ENCODE peak calls at places on chromosomes 6 and 20, in eight cellular contexts. G, A, D, S, X, I, W and Y are unnamed samples.

GRCh38 chr6:151385177-151385576 is 6.2 kb downstream of the ZBTB2 start:
- DNase-seq in W (no peak), G (no peak), S (no peak), A (no peak), D (no peak), X (no peak), I (no peak), Y (no peak)

GRCh38 chr6:144317736-144318135 is 32.6 kb downstream of the UTRN start:
- DNase-seq in X (no peak), I (no peak), S (no peak), D (no peak), A (no peak), W (no peak), G (no peak), Y (no peak)

GRCh38 chr6:68343901-68344300 is 291.2 kb upstream of the ADGRB3 start:
- DNase-seq in G (no peak), A (no peak), W (no peak), I (peak; percentile 5), D (no peak), S (peak; percentile 68), X (peak; percentile 73), Y (no peak)

GRCh38 chr20:25587536-25587935 is 2.2 kb upstream of the NINL start:
- DNase-seq in A (no peak), X (no peak), G (no peak), I (no peak), S (no peak), W (no peak), D (no peak), Y (no peak)

GRCh38 chr6:154514481-154514880 is 4.0 kb upstream of the CNKSR3 start:
- DNase-seq in A (no peak), I (no peak), S (no peak), G (no peak), X (no peak), D (no peak), W (no peak), Y (no peak)

GRCh38 chr6:143187173-143187908 is 126.7 kb downstream of the AIG1 start:
- DNase-seq in S (no peak), X (no peak), G (no peak), D (no peak), I (no peak), A (no peak), W (no peak), Y (peak; percentile 29)

GRCh38 chr6:169165031-169165430 is 88.6 kb downstream of the THBS2 start:
- DNase-seq in I (peak; percentile 8), G (no peak), W (no peak), X (no peak), D (no peak), A (no peak), S (no peak), Y (no peak)

GRCh38 chr6:90000864-90001731 is 106.8 kb downstream of the GJA10 start:
- DNase-seq in A (no peak), D (no peak), S (no peak), W (no peak), X (peak; percentile 66), G (no peak), I (no peak), Y (no peak)

GRCh38 chr6:166007349-166008263 is 160.0 kb downstream of the TBXT start:
- DNase-seq in D (no peak), X (no peak), S (no peak), G (no peak), W (no peak), A (no peak), I (peak; percentile 55), Y (peak; percentile 75)

GRCh38 chr20:58065508-58066361 is 162.7 kb downstream of the ANKRD60 start:
- DNase-seq in S (no peak), X (no peak), A (no peak), G (peak; percentile 87), I (no peak), W (no peak), D (peak; percentile 17), Y (no peak)

GRCh38 chr6:115972679-115973078 is 88.0 kb downstream of the FRK start:
- DNase-seq in G (no peak), X (no peak), S (no peak), I (no peak), W (no peak), D (no peak), A (no peak), Y (no peak)

GRCh38 chr6:46606318-46606717 is 46.3 kb downstream of the CYP39A1 start:
- DNase-seq in A (no peak), I (peak; percentile 3), D (no peak), X (peak; percentile 69), W (no peak), S (no peak), G (no peak), Y (no peak)

GRCh38 chr6:100538086-100538485 is 73.4 kb upstream of the SIM1 start:
- DNase-seq in X (no peak), S (no peak), A (no peak), D (no peak), I (no peak), G (no peak), W (no peak), Y (no peak)

GRCh38 chr6:144644776-144645175 is 359.6 kb downstream of the UTRN start:
- DNase-seq in A (no peak), X (no peak), S (no peak), D (no peak), W (no peak), G (no peak), I (no peak), Y (no peak)

GRCh38 chr20:17680128-17680835 is 1.8 kb downstream of the RRBP1 start:
- DNase-seq in D (peak; percentile 78), A (no peak), X (peak; percentile 7), W (no peak), G (no peak), I (no peak), S (peak; percentile 25), Y (peak; percentile 71)

GRCh38 chr6:5713519-5713918 is 293.2 kb downstream of the NRN1 start:
- DNase-seq in A (no peak), W (no peak), X (no peak), G (no peak), S (no peak), D (no peak), I (no peak), Y (no peak)

GRCh38 chr6:67639161-67639560 is 995.9 kb upstream of the ADGRB3 start:
- DNase-seq in I (no peak), W (no peak), D (no peak), S (no peak), A (no peak), X (no peak), G (no peak), Y (no peak)

GRCh38 chr6:121055572-121056163 is 278.6 kb downstream of the TBC1D32 start:
- DNase-seq in A (no peak), W (no peak), G (no peak), X (peak; percentile 62), I (peak; percentile 44), S (peak; percentile 25), D (no peak), Y (no peak)